ENCODE peak calls at places on chromosomes 5 and 9, in four cellular contexts. One of them, this sample, is unnamed.
A peak's percentile ranks its signal among the peaks of the same experiment; 100 is the strongest.

GRCh38 chr9:134616341-134616740 is 25.3 kb upstream of the COL5A1 start:
- DNase-seq in testis: no peak
- DNase-seq in astrocyte of the spinal cord: no peak
- DNase-seq in choroid plexus epithelial cell: no peak
- DNase-seq in this sample: no peak

GRCh38 chr9:132141948-132142594 is 19.8 kb upstream of the NTNG2 start:
- DNase-seq in choroid plexus epithelial cell: no peak
- DNase-seq in testis: no peak
- DNase-seq in astrocyte of the spinal cord: no peak
- DNase-seq in this sample: no peak

GRCh38 chr9:68942790-68943189 is 71.1 kb downstream of the PRKACG start:
- DNase-seq in choroid plexus epithelial cell: no peak
- DNase-seq in astrocyte of the spinal cord: no peak
- DNase-seq in testis: no peak
- DNase-seq in this sample: no peak

GRCh38 chr9:132590037-132590317 is 7.6 kb downstream of the BARHL1 start:
- DNase-seq in choroid plexus epithelial cell: no peak
- DNase-seq in astrocyte of the spinal cord: no peak
- DNase-seq in testis: no peak
- DNase-seq in this sample: no peak

GRCh38 chr9:78559449-78559885 is 262.5 kb downstream of the PSAT1 start:
- DNase-seq in astrocyte of the spinal cord: peak; percentile 72
- DNase-seq in choroid plexus epithelial cell: peak; percentile 61
- DNase-seq in testis: no peak
- DNase-seq in this sample: peak; percentile 1

GRCh38 chr5:107633171-107633901 is 37.4 kb downstream of the EFNA5 start:
- DNase-seq in astrocyte of the spinal cord: peak; percentile 45
- DNase-seq in testis: no peak
- DNase-seq in choroid plexus epithelial cell: peak; percentile 52
- DNase-seq in this sample: peak; percentile 52

GRCh38 chr5:74149395-74149794 is 491.1 kb downstream of the ENC1 start:
- DNase-seq in testis: peak; percentile 23
- DNase-seq in choroid plexus epithelial cell: peak; percentile 45
- DNase-seq in astrocyte of the spinal cord: peak; percentile 82
- DNase-seq in this sample: peak; percentile 96

GRCh38 chr5:171898879-171899278 is 107.6 kb downstream of the FBXW11 start:
- DNase-seq in testis: no peak
- DNase-seq in astrocyte of the spinal cord: no peak
- DNase-seq in choroid plexus epithelial cell: no peak
- DNase-seq in this sample: no peak

DNA sequence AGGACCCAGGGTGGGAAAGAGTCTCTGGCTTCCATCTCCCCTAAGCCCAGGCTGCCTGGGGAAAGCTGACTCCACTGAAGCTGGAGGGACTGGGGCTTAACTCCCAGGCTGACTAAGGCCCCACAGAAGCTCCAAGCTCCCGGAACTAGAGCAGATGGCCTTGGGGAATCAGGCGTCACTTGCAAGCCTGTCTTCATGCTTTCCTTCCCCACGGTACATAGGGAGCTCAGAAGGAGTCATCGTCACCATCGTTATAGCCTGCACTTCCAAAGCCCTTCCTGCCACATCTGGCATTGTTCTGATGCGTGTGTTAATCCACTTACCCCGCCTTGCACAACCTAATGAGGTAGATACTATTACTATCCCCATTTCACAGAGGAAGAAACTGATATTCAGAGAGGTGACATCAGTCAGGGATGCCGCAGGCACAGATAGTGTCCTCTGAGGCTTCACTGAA is 11.5 kb downstream of the AQP3 start:
- DNase-seq in testis: no peak
- DNase-seq in astrocyte of the spinal cord: no peak
- DNase-seq in choroid plexus epithelial cell: no peak
- DNase-seq in this sample: no peak
- H3K4me3 ChIP-seq in testis: no peak overlapping the region
- H3K4me3 ChIP-seq in astrocyte of the spinal cord: no peak overlapping the region
- H3K4me3 ChIP-seq in choroid plexus epithelial cell: no peak overlapping the region
- H3K4me3 ChIP-seq in this sample: no peak overlapping the region

GRCh38 chr5:173984218-173984617 is 4.8 kb upstream of the C5orf47 start:
- DNase-seq in choroid plexus epithelial cell: peak; percentile 66
- DNase-seq in astrocyte of the spinal cord: peak; percentile 7
- DNase-seq in testis: no peak
- DNase-seq in this sample: peak; percentile 19
- TF ChIP-seq CTCF in choroid plexus epithelial cell: peak; percentile 72
- TF ChIP-seq CTCF in astrocyte of the spinal cord: peak; percentile 40
- TF ChIP-seq CTCF in testis: no peak
- TF ChIP-seq CTCF in this sample: peak; percentile 35

GRCh38 chr5:79235222-79235577 is 731 bp upstream of the JMY start:
- DNase-seq in astrocyte of the spinal cord: peak; percentile 49
- DNase-seq in choroid plexus epithelial cell: peak; percentile 71
- DNase-seq in testis: no peak
- DNase-seq in this sample: peak; percentile 87

GRCh38 chr5:79237735-79238560 is 2.0 kb downstream of the JMY start:
- DNase-seq in testis: no peak
- DNase-seq in astrocyte of the spinal cord: peak; percentile 39
- DNase-seq in choroid plexus epithelial cell: peak; percentile 12
- DNase-seq in this sample: peak; percentile 22

GRCh38 chr5:79236364-79236969 is 536 bp downstream of the JMY start:
- DNase-seq in astrocyte of the spinal cord: peak; percentile 6
- DNase-seq in testis: peak; percentile 33
- DNase-seq in choroid plexus epithelial cell: peak; percentile 37
- DNase-seq in this sample: no peak

GRCh38 chr5:79236970-79237734 is 1.2 kb downstream of the JMY start:
- DNase-seq in testis: peak; percentile 72
- DNase-seq in choroid plexus epithelial cell: peak; percentile 54
- DNase-seq in astrocyte of the spinal cord: peak; percentile 26
- DNase-seq in this sample: peak; percentile 47

GRCh38 chr5:79235578-79236363 is at the start of gene JMY:
- DNase-seq in astrocyte of the spinal cord: peak; percentile 77
- DNase-seq in choroid plexus epithelial cell: peak; percentile 83
- DNase-seq in testis: peak; percentile 98
- DNase-seq in this sample: peak; percentile 86
- H3K4me3 ChIP-seq in astrocyte of the spinal cord: peak within 1 kb of the TSS; percentile 81
- H3K4me3 ChIP-seq in choroid plexus epithelial cell: peak within 1 kb of the TSS; percentile 68
- H3K4me3 ChIP-seq in testis: peak within 1 kb of the TSS; percentile 93
- H3K4me3 ChIP-seq in this sample: peak within 1 kb of the TSS; percentile 88

GRCh38 chr5:154394328-154394727 is 51.5 kb upstream of the SAP30L start:
- DNase-seq in astrocyte of the spinal cord: no peak
- DNase-seq in choroid plexus epithelial cell: no peak
- DNase-seq in testis: no peak
- DNase-seq in this sample: no peak
- TF ChIP-seq CTCF in astrocyte of the spinal cord: no peak
- TF ChIP-seq CTCF in choroid plexus epithelial cell: no peak
- TF ChIP-seq CTCF in testis: no peak
- TF ChIP-seq CTCF in this sample: no peak

GRCh38 chr5:58677650-58678049 is 94.8 kb downstream of the RAB3C start:
- DNase-seq in astrocyte of the spinal cord: no peak
- DNase-seq in testis: no peak
- DNase-seq in choroid plexus epithelial cell: no peak
- DNase-seq in this sample: no peak
- H3K4me3 ChIP-seq in astrocyte of the spinal cord: no peak overlapping the region
- H3K4me3 ChIP-seq in testis: no peak overlapping the region
- H3K4me3 ChIP-seq in choroid plexus epithelial cell: no peak overlapping the region
- H3K4me3 ChIP-seq in this sample: no peak overlapping the region

GRCh38 chr5:113057437-113058052 is 80.9 kb downstream of the DCP2 start:
- DNase-seq in choroid plexus epithelial cell: no peak
- DNase-seq in astrocyte of the spinal cord: no peak
- DNase-seq in testis: no peak
- DNase-seq in this sample: no peak
- TF ChIP-seq CTCF in choroid plexus epithelial cell: no peak
- TF ChIP-seq CTCF in astrocyte of the spinal cord: no peak
- TF ChIP-seq CTCF in testis: no peak
- TF ChIP-seq CTCF in this sample: no peak

DNA sequence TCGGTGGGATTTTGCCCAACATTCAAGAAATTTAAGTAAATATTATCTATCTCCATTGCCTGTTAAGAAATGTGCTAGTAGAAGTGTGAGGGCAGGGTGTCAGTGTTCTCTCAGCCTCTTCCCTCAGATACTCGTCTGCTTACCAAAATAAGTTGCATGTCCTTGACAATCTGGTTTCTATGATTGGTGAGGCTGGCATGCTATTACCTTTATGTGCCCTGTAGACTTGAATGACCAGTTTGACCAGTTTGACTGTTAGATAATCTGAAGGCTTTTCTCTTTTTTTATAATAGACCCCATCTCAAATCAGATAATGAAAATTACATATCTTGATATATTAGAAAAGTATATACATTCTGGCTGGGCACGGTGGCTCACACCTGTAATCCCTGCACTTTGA is 348 bp downstream of the CATSPER3 start:
- DNase-seq in astrocyte of the spinal cord: no peak
- DNase-seq in testis: no peak
- DNase-seq in choroid plexus epithelial cell: no peak
- DNase-seq in this sample: no peak
- H3K4me3 ChIP-seq in astrocyte of the spinal cord: no peak overlapping the region
- H3K4me3 ChIP-seq in testis: no peak overlapping the region
- H3K4me3 ChIP-seq in choroid plexus epithelial cell: no peak overlapping the region
- H3K4me3 ChIP-seq in this sample: no peak overlapping the region

DNA sequence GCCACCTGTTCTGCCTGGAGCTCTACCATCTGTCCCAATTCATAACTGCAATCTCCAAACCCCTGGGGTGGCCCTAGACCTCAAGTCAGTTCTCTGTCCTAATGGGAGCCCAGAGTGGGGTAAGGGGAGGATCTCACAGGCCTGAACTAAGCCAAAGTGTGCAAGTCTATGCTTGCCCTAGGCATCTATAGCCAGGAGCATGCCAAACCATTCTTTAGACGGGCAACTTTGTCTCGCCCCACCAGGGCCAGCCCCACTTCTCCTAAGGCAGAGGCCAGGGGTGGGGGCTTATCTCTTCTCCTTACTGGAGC is 3.3 kb downstream of the ACSL6 start:
- DNase-seq in choroid plexus epithelial cell: no peak
- DNase-seq in astrocyte of the spinal cord: no peak
- DNase-seq in testis: no peak
- DNase-seq in this sample: no peak
- TF ChIP-seq CTCF in choroid plexus epithelial cell: no peak
- TF ChIP-seq CTCF in astrocyte of the spinal cord: no peak
- TF ChIP-seq CTCF in testis: no peak
- TF ChIP-seq CTCF in this sample: no peak

GRCh38 chr5:58606064-58606463 is 23.2 kb downstream of the RAB3C start:
- DNase-seq in testis: no peak
- DNase-seq in choroid plexus epithelial cell: no peak
- DNase-seq in astrocyte of the spinal cord: no peak
- DNase-seq in this sample: no peak
- H3K4me3 ChIP-seq in testis: no peak overlapping the region
- H3K4me3 ChIP-seq in choroid plexus epithelial cell: no peak overlapping the region
- H3K4me3 ChIP-seq in astrocyte of the spinal cord: no peak overlapping the region
- H3K4me3 ChIP-seq in this sample: no peak overlapping the region